ENCODE peak calls at places on chromosomes 13 and 19, in six cellular contexts. Y, G, M, C, S and F are unnamed samples.

GRCh38 chr19:29666634-29667389 is 1.6 kb downstream of the PLEKHF1 start:
- DNase-seq in Y (peak; percentile 85), G (no peak), M (peak; percentile 54), S (peak; percentile 68), C (no peak), F (peak; percentile 68)

GRCh38 chr13:39462456-39462855 is 140.5 kb downstream of the LHFPL6 start:
- DNase-seq in M (no peak), S (no peak), Y (no peak), C (no peak), G (no peak), F (no peak)

GRCh38 chr13:39887424-39887823 is 232.0 kb downstream of the COG6 start:
- DNase-seq in C (no peak), M (no peak), Y (no peak), G (no peak), S (no peak), F (no peak)

GRCh38 chr19:7191946-7192691 is 102.1 kb downstream of the INSR start:
- DNase-seq in C (peak; percentile 26), S (no peak), M (no peak), Y (no peak), G (no peak), F (no peak)

GRCh38 chr13:80618777-80619176 is 277.9 kb upstream of the SPRY2 start:
- DNase-seq in C (no peak), Y (no peak), S (no peak), G (no peak), M (no peak), F (no peak)

GRCh38 chr13:98443329-98443728 is 133.6 kb downstream of the STK24 start:
- DNase-seq in S (no peak), G (no peak), C (no peak), M (no peak), Y (no peak), F (no peak)

GRCh38 chr19:29872224-29872731 is 60.5 kb downstream of the CCNE1 start:
- DNase-seq in Y (no peak), M (no peak), G (no peak), S (peak; percentile 69), C (no peak), F (no peak)

GRCh38 chr19:5692785-5693194 is 2.7 kb downstream of the RPL36 start:
- DNase-seq in G (no peak), M (no peak), C (no peak), Y (no peak), S (no peak), F (no peak)

GRCh38 chr19:17790059-17790780 is 4.7 kb upstream of the B3GNT3 start:
- DNase-seq in S (no peak), M (peak; percentile 50), C (no peak), Y (no peak), G (no peak), F (no peak)

GRCh38 chr13:20711301-20712044 is 8.0 kb downstream of the IL17D start:
- DNase-seq in M (no peak), Y (no peak), S (peak; percentile 74), G (no peak), C (no peak), F (no peak)

GRCh38 chr19:34851277-34851804 is 75.4 kb upstream of the ZNF30 start:
- DNase-seq in M (no peak), S (no peak), G (no peak), Y (no peak), C (no peak), F (no peak)

GRCh38 chr19:33216198-33216830 is 9.3 kb downstream of the SLC7A10 start:
- DNase-seq in Y (no peak), G (no peak), C (no peak), S (no peak), M (no peak), F (no peak)

GRCh38 chr13:113992276-113993005 is 18.6 kb upstream of the C13orf46 start:
- DNase-seq in S (no peak), G (no peak), Y (peak; percentile 57), M (no peak), C (no peak), F (no peak)

GRCh38 chr19:33727331-33728028 is 69.2 kb upstream of the KCTD15 start:
- DNase-seq in G (no peak), M (no peak), C (no peak), Y (no peak), S (no peak), F (no peak)

GRCh38 chr19:28359819-28360414 is 853.0 kb downstream of the UQCRFS1 start:
- DNase-seq in C (no peak), S (no peak), Y (no peak), G (no peak), M (no peak), F (no peak)

GRCh38 chr19:51541458-51542357 is 10.2 kb upstream of the SIGLEC6 start:
- DNase-seq in Y (no peak), G (no peak), S (no peak), M (no peak), C (no peak), F (no peak)

GRCh38 chr19:46551175-46551574 is 50.0 kb upstream of the CALM3 start:
- DNase-seq in C (no peak), G (no peak), M (no peak), Y (no peak), S (no peak), F (no peak)

GRCh38 chr13:59679239-59679638 is 484.5 kb downstream of the DIAPH3 start:
- DNase-seq in G (no peak), Y (no peak), S (no peak), M (no peak), C (no peak), F (no peak)

GRCh38 chr13:21015284-21015683 is 46.1 kb downstream of the LATS2 start:
- DNase-seq in M (no peak), Y (no peak), S (no peak), C (no peak), G (no peak), F (peak; percentile 8)

GRCh38 chr13:38044067-38044466 is 174.5 kb upstream of the TRPC4 start:
- DNase-seq in M (no peak), C (no peak), Y (no peak), S (no peak), G (no peak), F (no peak)

GRCh38 chr19:33904681-33905080 is 108.0 kb downstream of the KCTD15 start:
- DNase-seq in C (no peak), Y (no peak), M (no peak), S (peak; percentile 62), G (no peak), F (no peak)

GRCh38 chr13:62997696-62998095 is 1582.0 kb upstream of the PCDH20 start:
- DNase-seq in M (no peak), Y (no peak), G (no peak), S (no peak), C (no peak), F (no peak)

GRCh38 chr13:109743706-109744453 is 42.5 kb downstream of the IRS2 start:
- DNase-seq in S (no peak), Y (no peak), C (no peak), G (no peak), M (no peak), F (no peak)

GRCh38 chr13:93726173-93727019 is 499.8 kb downstream of the GPC6 start:
- DNase-seq in Y (no peak), S (no peak), M (no peak), G (no peak), C (no peak), F (no peak)

GRCh38 chr19:18418034-18418724 is 1.0 kb upstream of the SSBP4 start:
- DNase-seq in S (no peak), M (no peak), Y (peak; percentile 80), G (no peak), C (no peak), F (no peak)

GRCh38 chr19:4622695-4623421 is 16.5 kb upstream of the TNFAIP8L1 start:
- DNase-seq in M (no peak), S (no peak), C (no peak), Y (no peak), G (no peak), F (no peak)
- TF ChIP-seq CTCF in M (no peak), S (peak; percentile 10), C (no peak), Y (no peak), G (no peak), F (no peak)

GRCh38 chr19:21065336-21065735 is 16.7 kb upstream of the ZNF714 start:
- DNase-seq in Y (no peak), C (no peak), S (no peak), M (no peak), G (no peak), F (no peak)
- TF ChIP-seq POLR2A in Y (no peak), C (no peak), S (no peak), M (no peak), G (no peak), F (no peak)

DNA sequence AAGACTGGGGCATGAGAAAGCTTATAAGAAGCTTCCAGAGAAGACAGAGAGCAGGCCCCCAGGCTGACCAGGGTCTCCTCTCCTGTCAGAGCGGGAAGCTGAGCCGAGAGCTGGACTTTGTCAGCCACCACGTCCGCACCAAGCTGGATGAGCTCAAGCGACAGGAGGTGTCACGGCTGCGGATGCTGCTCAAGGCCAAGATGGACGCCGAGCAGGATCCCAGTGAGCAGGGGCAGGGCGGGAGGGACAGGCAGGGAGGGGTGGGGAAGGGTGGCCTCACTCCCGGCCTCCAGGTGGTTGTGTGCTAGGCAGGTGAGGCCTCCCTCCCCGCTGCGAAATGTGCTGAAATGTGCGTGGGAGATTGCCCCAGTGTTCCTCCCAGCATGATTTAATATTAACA is 5.6 kb downstream of the NUCB1 start:
- DNase-seq in C (no peak), S (no peak), Y (no peak), G (no peak), M (no peak), F (no peak)
- H3K4me3 ChIP-seq in C (no peak overlapping the region), S (no peak overlapping the region), Y (no peak overlapping the region), G (no peak overlapping the region), M (no peak overlapping the region), F (no peak overlapping the region)

GRCh38 chr19:13162749-13163608 is 12.8 kb downstream of the IER2 start:
- DNase-seq in S (peak; percentile 92), M (peak; percentile 99), C (peak; percentile 92), Y (peak; percentile 99), G (peak; percentile 79), F (peak; percentile 96)

GRCh38 chr19:13159713-13160112 is 9.5 kb downstream of the IER2 start:
- DNase-seq in G (no peak), C (no peak), S (no peak), Y (no peak), M (no peak), F (no peak)

GRCh38 chr19:13163609-13164364 is 13.6 kb downstream of the IER2 start:
- DNase-seq in S (peak; percentile 86), M (peak; percentile 76), Y (peak; percentile 89), G (no peak), C (peak; percentile 74), F (peak; percentile 94)

GRCh38 chr19:13156968-13157882 is 7.0 kb downstream of the IER2 start:
- DNase-seq in G (no peak), C (no peak), S (no peak), Y (no peak), M (no peak), F (no peak)

GRCh38 chr19:13160557-13160956 is 10.3 kb downstream of the IER2 start:
- DNase-seq in C (no peak), G (no peak), S (no peak), M (no peak), Y (no peak), F (no peak)
- TF ChIP-seq CTCF in C (no peak), G (no peak), S (no peak), M (no peak), Y (no peak), F (no peak)

GRCh38 chr19:13117772-13118423 is at the start of gene NACC1:
- DNase-seq in M (peak; percentile 90), Y (peak; percentile 92), G (no peak), C (peak; percentile 84), S (peak; percentile 87), F (peak; percentile 82)
- TF ChIP-seq POLR2A in M (no peak), Y (no peak), G (no peak), C (no peak), S (no peak), F (no peak)

GRCh38 chr19:40755248-40755624 is 4.2 kb downstream of the SNRPA start:
- DNase-seq in Y (no peak), S (no peak), C (no peak), M (no peak), G (no peak), F (no peak)
- H3K4me3 ChIP-seq in Y (no peak overlapping the region), S (no peak overlapping the region), C (no peak overlapping the region), M (no peak overlapping the region), G (no peak overlapping the region), F (no peak overlapping the region)